ENCODE peak calls at places on chromosomes 11 and 22, in four cellular contexts. W, A, H and P are unnamed samples.

GRCh38 chr11:120735035-120735434 is 223.5 kb downstream of the GRIK4 start:
- DNase-seq in H (no peak), W (no peak), A (no peak), P (no peak)

GRCh38 chr11:26842458-26842841 is 120.6 kb upstream of the SLC5A12 start:
- DNase-seq in W (no peak), H (no peak), A (no peak), P (no peak)

GRCh38 chr22:50091092-50091491 is 1.3 kb downstream of the MOV10L1 start:
- DNase-seq in A (no peak), H (no peak), W (no peak), P (no peak)

GRCh38 chr11:122101625-122102291 is 14.3 kb downstream of the BLID start:
- DNase-seq in W (peak), A (no peak), H (peak), P (peak)

GRCh38 chr11:73203790-73204189 is 14.3 kb upstream of the P2RY2 start:
- DNase-seq in W (no peak), A (no peak), H (no peak), P (peak)

GRCh38 chr11:133906746-133907145 is 50.0 kb downstream of the IGSF9B start:
- DNase-seq in A (no peak), H (no peak), W (no peak), P (no peak)

GRCh38 chr11:9834281-9834680 is 170.4 kb downstream of the SWAP70 start:
- DNase-seq in H (no peak), A (no peak), W (no peak), P (no peak)

GRCh38 chr22:32698926-32699619 is 102.4 kb upstream of the TIMP3 start:
- DNase-seq in H (peak), A (no peak), W (peak), P (peak)

GRCh38 chr22:49258107-49259010 is 569.3 kb downstream of the BRD1 start:
- DNase-seq in H (no peak), A (no peak), W (no peak), P (no peak)

GRCh38 chr11:21412652-21413383 is 743.4 kb downstream of the NELL1 start:
- DNase-seq in A (no peak), H (no peak), W (no peak), P (no peak)

GRCh38 chr22:17835256-17835655 is 61.0 kb upstream of the BID start:
- DNase-seq in H (no peak), W (no peak), A (no peak), P (no peak)

GRCh38 chr22:22037740-22038139 is 55.2 kb upstream of the TOP3B start:
- DNase-seq in W (no peak), A (no peak), H (no peak), P (no peak)

GRCh38 chr11:32094931-32095330 is 4.1 kb downstream of the RCN1 start:
- DNase-seq in A (peak), W (no peak), H (no peak), P (no peak)

GRCh38 chr11:433111-433510 is 8.7 kb downstream of the ANO9 start:
- DNase-seq in A (no peak), W (peak), H (no peak), P (peak)

GRCh38 chr22:22342697-22343602 is 98.4 kb downstream of the VPREB1 start:
- DNase-seq in W (no peak), H (peak), A (peak), P (peak)

GRCh38 chr11:2741377-2742131 is 41.8 kb upstream of the KCNQ1OT1 start:
- DNase-seq in A (no peak), H (no peak), W (peak), P (no peak)

GRCh38 chr11:127789887-127790286 is 789.3 kb upstream of the KIRREL3 start:
- DNase-seq in W (no peak), H (peak), A (peak), P (peak)

GRCh38 chr22:40583058-40583741 is 53.3 kb downstream of the MRTFA start:
- DNase-seq in A (no peak), W (no peak), H (no peak), P (no peak)

GRCh38 chr22:27331526-27332281 is 469.9 kb downstream of the MN1 start:
- DNase-seq in A (peak), W (peak), H (peak), P (peak)

GRCh38 chr22:28024422-28024888 is 105.4 kb upstream of the PITPNB start:
- DNase-seq in A (no peak), H (no peak), W (no peak), P (no peak)

GRCh38 chr22:23970816-23971482 is 3.3 kb downstream of the DDT start:
- DNase-seq in H (no peak), A (peak), W (no peak), P (no peak)

GRCh38 chr11:16013649-16014275 is 342.6 kb downstream of the SOX6 start:
- DNase-seq in W (no peak), A (no peak), H (no peak), P (no peak)

GRCh38 chr11:71937826-71938225 is 9.0 kb downstream of the RNF121 start:
- DNase-seq in W (no peak), H (no peak), A (peak), P (no peak)

GRCh38 chr11:84965484-84965883 is 661.7 kb downstream of the DLG2 start:
- DNase-seq in H (no peak), W (no peak), A (no peak), P (no peak)
- H3K27ac ChIP-seq in H (no peak), W (no peak), A (no peak), P (no peak)

GRCh38 chr11:83194284-83195175 is 1.0 kb downstream of the ANKRD42 start:
- DNase-seq in H (peak), W (peak), A (peak), P (peak)
- TF ChIP-seq POLR2A in H (no peak), W (no peak), A (peak), P (peak)

GRCh38 chr11:116642902-116643301 is 129.9 kb downstream of the BUD13 start:
- DNase-seq in W (no peak), H (no peak), A (no peak), P (no peak)
- H3K27ac ChIP-seq in W (no peak), H (no peak), A (no peak), P (no peak)

GRCh38 chr11:47216141-47216798 is 1.5 kb downstream of the DDB2 start:
- DNase-seq in A (no peak), W (peak), H (peak), P (peak)
- TF ChIP-seq POLR2A in A (no peak), W (no peak), H (no peak), P (no peak)

DNA sequence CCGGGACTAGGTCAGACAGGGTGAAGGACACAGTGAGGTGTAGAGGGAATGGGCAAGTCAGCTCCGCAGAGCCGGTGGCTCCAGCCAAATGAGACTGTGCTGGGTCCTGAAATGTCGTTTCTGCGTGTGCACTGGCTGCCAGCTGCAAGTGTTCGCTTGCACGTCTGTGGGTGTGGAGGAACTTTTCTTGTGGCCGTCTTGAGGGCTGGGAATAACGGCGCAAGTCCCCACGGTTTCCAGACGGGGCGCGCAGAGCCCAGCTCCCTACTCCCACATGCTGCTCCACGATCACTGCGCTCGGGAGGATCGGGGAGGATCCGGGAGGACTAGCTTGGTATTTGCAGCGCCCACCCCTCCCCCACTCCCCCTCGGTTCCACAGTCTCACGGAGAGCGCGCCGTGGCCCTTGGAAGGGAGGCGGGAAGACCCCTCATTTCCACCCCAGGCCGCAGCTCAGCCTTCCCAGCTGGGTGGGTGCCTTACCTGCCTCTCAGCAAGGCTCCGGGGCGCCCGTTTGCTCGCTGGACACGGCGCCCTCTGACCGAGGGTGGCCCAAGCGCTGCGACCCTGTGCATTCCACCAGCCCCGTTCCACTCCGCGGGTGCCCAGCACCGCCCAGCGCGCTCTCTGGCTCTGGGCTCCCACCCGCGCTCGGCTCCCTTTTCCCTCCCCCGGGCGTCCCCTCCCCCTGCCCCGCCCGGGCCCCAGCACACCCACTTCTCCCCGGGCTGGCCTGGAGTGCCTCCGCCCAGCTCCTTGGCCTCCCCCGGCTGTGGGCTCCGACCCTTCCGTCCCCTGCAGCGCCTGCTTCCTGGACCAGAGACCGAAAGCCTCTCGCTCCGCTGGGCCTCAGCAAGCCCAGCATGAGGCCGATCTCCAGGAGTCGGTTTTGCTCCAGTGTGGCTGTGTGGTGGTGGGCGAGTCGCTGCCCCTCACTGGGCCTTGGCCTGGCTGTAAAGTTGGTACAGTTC is at the start of gene KCNE3:
- DNase-seq in A (peak), W (peak), H (peak), P (peak)
- H3K27ac ChIP-seq in A (peak), W (peak), H (peak), P (peak)

GRCh38 chr11:93784152-93784934 is at the start of gene MED17:
- DNase-seq in H (peak), W (peak), A (peak), P (peak)
- TF ChIP-seq POLR2A in H (peak), W (no peak), A (peak), P (peak)